ENCODE peak calls at places on chromosomes 13 and 19, in four cellular contexts. S is H1, T is H9, W is neural progenitor cell. V is an unnamed sample.
A peak's percentile ranks its signal among the peaks of the same experiment; 100 is the strongest.

GRCh38 chr13:98741741-98742435 is 10.6 kb downstream of the SLC15A1 start:
- DNase-seq in T (no peak), S (no peak), W (no peak), V (no peak)

GRCh38 chr19:55279376-55279772 is 536 bp downstream of the HSPBP1 start:
- DNase-seq in T (no peak), S (no peak), W (no peak), V (peak; percentile 58)

GRCh38 chr19:42126565-42126964 is 5.7 kb downstream of the POU2F2 start:
- DNase-seq in W (no peak), T (no peak), S (no peak), V (no peak)

GRCh38 chr13:107809125-107809524 is 406.2 kb downstream of the LIG4 start:
- DNase-seq in W (no peak), S (no peak), T (no peak), V (no peak)

GRCh38 chr13:27401210-27401609 is 23.2 kb upstream of the GTF3A start:
- DNase-seq in W (no peak), T (no peak), S (no peak), V (no peak)

GRCh38 chr13:75635101-75635620 is 969 bp upstream of the LMO7 start:
- DNase-seq in S (no peak), T (peak; percentile 46), W (no peak), V (no peak)

GRCh38 chr19:5225486-5226345 is 114.9 kb downstream of the PTPRS start:
- DNase-seq in W (peak; percentile 39), T (peak; percentile 77), S (no peak), V (no peak)

GRCh38 chr13:51523082-51523518 is 61.2 kb upstream of the WDFY2 start:
- DNase-seq in S (no peak), W (no peak), T (no peak), V (no peak)

GRCh38 chr13:96082640-96083039 is 7.3 kb upstream of the HS6ST3 start:
- DNase-seq in W (no peak), S (no peak), T (no peak), V (no peak)

GRCh38 chr19:4206818-4207484 is 22.4 kb upstream of the EBI3 start:
- DNase-seq in W (no peak), S (no peak), T (no peak), V (no peak)

DNA sequence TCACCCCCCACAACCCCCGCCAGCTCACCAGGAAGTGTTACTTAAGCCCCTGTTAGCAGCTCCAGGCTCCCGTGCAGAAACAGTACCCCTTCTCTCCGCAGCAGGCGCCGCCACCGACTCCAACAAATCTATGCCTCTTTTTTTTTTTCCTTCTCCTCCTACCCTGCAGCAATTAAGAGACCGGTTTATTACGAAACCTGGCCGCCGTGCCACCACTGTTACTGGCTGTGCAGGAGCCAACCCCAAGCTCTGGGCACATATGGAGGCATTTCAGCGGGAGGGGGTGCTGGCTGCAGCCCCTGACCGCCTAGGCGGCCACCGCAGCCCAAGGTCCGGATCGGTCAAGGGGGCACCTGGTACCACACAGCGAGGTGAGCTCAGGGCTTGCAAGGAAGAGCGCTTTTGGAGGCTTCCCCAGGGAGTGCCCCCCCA is 2.4 kb downstream of the GADD45B start:
- DNase-seq in S (no peak), T (no peak), W (peak; percentile 76), V (peak; percentile 89)
- TF ChIP-seq CTCF in S (peak; percentile 9), T (peak; percentile 42), W (peak; percentile 29), V (peak; percentile 23)

DNA sequence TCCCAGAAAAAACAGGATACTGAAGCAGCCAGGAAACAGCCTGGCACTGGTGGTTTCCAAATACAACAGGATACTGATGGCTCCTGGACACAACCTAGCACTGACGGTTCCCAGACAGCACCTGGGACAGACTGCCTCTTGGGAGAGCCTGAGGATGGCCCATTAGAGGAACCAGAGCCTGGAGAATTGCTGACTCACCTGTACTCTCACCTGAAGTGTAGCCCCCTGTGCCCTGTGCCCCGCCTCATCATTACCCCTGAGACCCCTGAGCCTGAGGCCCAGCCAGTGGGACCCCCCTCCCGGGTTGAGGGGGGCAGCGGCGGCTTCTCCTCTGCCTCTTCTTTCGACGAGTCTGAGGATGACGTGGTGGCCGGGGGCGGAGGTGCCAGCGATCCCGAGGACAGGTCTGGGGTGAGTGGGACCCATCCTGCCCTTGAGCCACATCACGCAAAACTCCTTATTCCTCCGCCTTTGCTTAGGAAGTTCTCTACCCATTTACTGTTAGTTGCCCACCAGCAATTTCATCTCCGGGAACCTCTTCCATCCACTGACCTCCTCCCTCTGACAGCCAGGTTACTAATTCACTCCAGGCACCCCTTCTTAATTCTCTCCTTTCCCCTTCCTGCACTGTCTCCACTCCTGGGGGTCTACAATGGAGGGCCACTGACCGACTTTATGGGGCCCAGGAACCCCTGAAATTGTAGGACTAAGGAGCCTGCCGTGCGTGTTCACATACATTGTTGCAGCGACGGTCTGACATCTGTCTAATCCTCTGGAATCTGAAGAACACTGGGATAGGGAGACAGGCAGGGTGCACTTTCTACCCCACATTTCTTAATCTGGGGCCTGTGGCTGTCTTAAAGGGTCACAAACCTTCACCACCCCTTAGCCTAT is 1.2 kb downstream of the ITPKC start:
- DNase-seq in W (peak; percentile 58), T (peak; percentile 38), S (no peak), V (peak; percentile 89)
- H3K9ac ChIP-seq in W (peak overlapping the region; percentile 53), T (peak overlapping the region; percentile 85), S (peak overlapping the region; percentile 82), V (peak overlapping the region; percentile 99)

DNA sequence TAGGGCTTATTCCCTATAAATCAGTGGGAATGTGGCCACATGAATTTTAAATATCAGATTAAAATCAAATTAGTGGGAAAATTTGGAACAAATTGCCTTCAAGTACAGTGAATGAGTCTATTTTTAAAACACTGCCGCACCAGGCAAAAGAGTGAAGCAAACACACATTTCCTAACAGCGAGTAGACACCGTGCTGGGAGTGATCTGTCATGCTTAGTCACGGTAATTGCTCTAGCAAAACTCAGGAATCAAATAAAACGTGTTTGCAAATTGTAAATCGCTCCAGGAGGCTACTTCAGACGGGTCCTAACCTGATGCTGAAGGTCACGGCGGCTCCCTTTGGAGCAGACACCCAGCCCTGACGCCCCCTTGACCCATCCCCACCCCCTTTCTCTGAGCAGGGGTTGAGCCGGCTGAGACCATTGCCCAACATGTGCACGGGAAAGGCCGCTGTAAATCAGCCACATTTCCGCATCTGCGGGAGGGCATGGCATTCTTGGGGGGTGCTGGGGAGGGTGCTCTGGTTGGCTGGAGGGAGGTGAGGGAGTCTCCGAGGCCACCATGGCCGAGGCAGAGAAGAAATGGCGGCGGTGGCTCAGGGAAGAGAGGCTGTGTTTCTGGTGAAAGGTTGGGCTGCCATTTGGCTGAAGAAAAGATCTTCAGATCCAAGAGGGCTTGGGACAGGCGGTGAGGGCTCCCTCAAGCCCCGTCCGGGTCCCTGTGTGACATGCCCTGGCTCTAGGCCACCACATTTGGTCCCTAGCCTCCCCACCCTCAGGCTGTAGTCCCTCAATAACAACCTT is 8.9 kb downstream of the CEBPA start:
- DNase-seq in S (no peak), W (no peak), T (no peak), V (peak; percentile 79)
- H3K4me1 ChIP-seq in S (no peaks in the 10 kb centered on the region), W (peaks cover 7% of the 10 kb centered on the region), T (no peaks in the 10 kb centered on the region), V (peaks cover 14% of the 10 kb centered on the region)

GRCh38 chr19:48713041-48713863 is 6.3 kb downstream of the MAMSTR start:
- DNase-seq in T (peak; percentile 83), S (no peak), W (peak; percentile 74), V (peak; percentile 74)

GRCh38 chr19:48713864-48714755 is 5.4 kb downstream of the MAMSTR start:
- DNase-seq in W (peak; percentile 100), S (peak; percentile 98), T (peak; percentile 99), V (peak; percentile 100)

GRCh38 chr19:48703316-48703715 is 7.5 kb downstream of the FUT2 start:
- DNase-seq in T (no peak), W (no peak), S (no peak), V (no peak)

GRCh38 chr19:48711106-48711662 is 8.3 kb downstream of the MAMSTR start:
- DNase-seq in S (no peak), W (no peak), T (no peak), V (no peak)

GRCh38 chr19:48708471-48708870 is 11.1 kb downstream of the MAMSTR start:
- DNase-seq in T (peak; percentile 48), S (no peak), W (no peak), V (no peak)
- TF ChIP-seq CTCF in T (no peak), S (no peak), W (no peak), V (no peak)

GRCh38 chr19:19343762-19344161 is 23.1 kb downstream of the MAU2 start:
- DNase-seq in S (no peak), W (no peak), T (no peak), V (no peak)
- H3K9ac ChIP-seq in S (no peak overlapping the region), W (no peak overlapping the region), T (no peak overlapping the region), V (no peak overlapping the region)

DNA sequence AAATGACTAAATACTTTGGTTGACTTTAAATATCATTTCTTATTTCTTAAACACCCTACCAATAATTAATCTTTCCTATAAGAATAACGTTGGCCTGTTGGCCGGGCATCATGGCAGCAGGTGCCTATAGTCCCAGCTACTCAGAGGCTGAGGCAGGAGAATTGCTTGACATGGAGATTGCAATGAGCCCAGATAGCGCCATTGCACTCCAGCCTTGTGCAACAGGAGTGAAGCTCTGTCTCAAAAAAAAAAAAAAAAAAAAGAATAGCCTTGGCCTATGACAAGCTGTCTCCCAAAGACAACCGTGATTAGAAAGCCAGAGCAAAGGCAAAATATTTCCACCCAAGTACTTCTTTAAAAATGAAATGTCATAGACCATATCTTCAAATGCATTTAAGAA is 24.5 kb upstream of the KCTD4 start:
- DNase-seq in T (no peak), S (no peak), W (no peak), V (no peak)
- H3K4me1 ChIP-seq in T (no peaks in the 10 kb centered on the region), S (no peaks in the 10 kb centered on the region), W (no peaks in the 10 kb centered on the region), V (no peaks in the 10 kb centered on the region)

GRCh38 chr13:22253107-22253506 is 582.2 kb downstream of the FGF9 start:
- DNase-seq in S (no peak), W (no peak), T (no peak), V (no peak)

GRCh38 chr13:22252281-22252830 is 581.5 kb downstream of the FGF9 start:
- DNase-seq in W (no peak), T (no peak), S (no peak), V (no peak)

GRCh38 chr13:22256111-22256639 is 585.3 kb downstream of the FGF9 start:
- DNase-seq in W (no peak), S (no peak), T (no peak), V (no peak)
- TF ChIP-seq CTCF in W (peak; percentile 52), S (peak; percentile 55), T (peak; percentile 65), V (no peak)

DNA sequence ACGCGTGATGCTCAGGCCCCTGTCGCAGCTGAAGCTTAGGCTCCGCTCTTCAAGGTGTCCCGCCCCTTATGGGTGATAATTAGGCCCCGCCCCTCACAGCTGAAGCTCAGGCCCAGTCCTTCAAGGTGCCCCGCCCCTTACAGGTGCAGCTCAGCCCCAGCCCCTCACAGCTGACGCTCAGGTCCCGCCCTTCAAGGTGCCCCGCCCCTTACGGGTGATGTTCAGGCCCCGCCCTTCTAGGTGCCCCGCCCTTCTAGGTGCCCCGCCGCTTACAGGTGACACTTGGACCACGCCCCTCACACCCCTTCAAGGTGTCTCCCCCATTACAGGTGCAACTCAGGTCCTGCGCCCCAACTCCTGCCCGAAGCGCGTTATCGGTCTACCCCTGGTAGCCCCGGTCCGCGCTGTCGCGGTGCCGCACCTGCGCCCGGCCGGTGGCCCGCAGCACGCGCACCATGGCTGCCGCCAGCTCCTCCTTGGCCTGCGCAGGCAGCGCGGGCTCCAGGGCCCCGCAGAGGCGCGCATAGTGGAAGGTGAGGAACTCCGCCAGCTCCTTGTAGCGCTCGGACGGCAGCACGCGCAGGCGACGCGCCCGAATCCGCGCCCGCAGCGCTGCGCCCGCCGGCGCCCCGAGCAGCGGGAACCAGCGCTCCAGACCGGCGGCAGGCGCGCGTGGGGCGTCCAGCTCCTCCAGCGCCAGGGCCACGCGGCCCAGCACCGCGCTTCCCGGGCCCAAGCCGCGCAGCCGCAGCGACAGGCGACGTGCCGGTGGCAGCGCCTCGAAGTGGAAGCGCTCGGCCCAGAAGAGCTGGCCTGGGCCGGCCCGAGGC is 7.3 kb downstream of the RASAL3 start:
- DNase-seq in W (peak; percentile 69), T (peak; percentile 99), S (peak; percentile 74), V (no peak)
- H3K9ac ChIP-seq in W (no peak overlapping the region), T (no peak overlapping the region), S (no peak overlapping the region), V (no peak overlapping the region)

V was measured in kidney.